ENCODE peak calls at places on chromosomes 6 and 20, in four cellular contexts. L is SK-N-SH, E is HepG2, I is IMR-90. A is an unnamed sample.

GRCh38 chr6:120764312-120764711 is 570.0 kb downstream of the TBC1D32 start:
- DNase-seq in L (no peak), E (no peak), I (no peak), A (peak)

GRCh38 chr6:144820270-144820669 is 535.1 kb downstream of the UTRN start:
- DNase-seq in L (no peak), E (no peak), I (peak), A (no peak)

GRCh38 chr20:51456511-51457280 is 85.8 kb downstream of the NFATC2 start:
- DNase-seq in L (peak), E (peak), I (peak), A (peak)

GRCh38 chr6:118400582-118400981 is 147.5 kb upstream of the PLN start:
- DNase-seq in L (no peak), E (peak), I (peak), A (no peak)

GRCh38 chr6:105402981-105403935 is at the start of gene PREP:
- DNase-seq in L (peak), E (peak), I (peak), A (peak)

GRCh38 chr6:79520534-79520933 is 16.7 kb downstream of the LCA5 start:
- DNase-seq in L (no peak), E (no peak), I (peak), A (no peak)

GRCh38 chr6:20631525-20631924 is 97.3 kb downstream of the CDKAL1 start:
- DNase-seq in L (no peak), E (no peak), I (no peak), A (no peak)

GRCh38 chr20:23111307-23111943 is 25.3 kb upstream of the CD93 start:
- DNase-seq in L (no peak), E (no peak), I (no peak), A (no peak)

GRCh38 chr20:4666001-4666470 is 55.7 kb upstream of the PRND start:
- DNase-seq in L (no peak), E (no peak), I (peak), A (no peak)

GRCh38 chr6:30154709-30155521 is 6.1 kb downstream of the TRIM10 start:
- DNase-seq in L (no peak), E (peak), I (peak), A (no peak)

GRCh38 chr6:164085552-164086325 is 671.2 kb downstream of the QKI start:
- DNase-seq in L (no peak), E (no peak), I (no peak), A (peak)

GRCh38 chr6:89527634-89528033 is 94.7 kb downstream of the ANKRD6 start:
- DNase-seq in L (no peak), E (no peak), I (no peak), A (no peak)

GRCh38 chr20:53002786-53003185 is 30.6 kb downstream of the TSHZ2 start:
- DNase-seq in L (no peak), E (no peak), I (no peak), A (no peak)
- H3K4me3 ChIP-seq in L (no peak), E (no peak), I (no peak), A (no peak)

DNA sequence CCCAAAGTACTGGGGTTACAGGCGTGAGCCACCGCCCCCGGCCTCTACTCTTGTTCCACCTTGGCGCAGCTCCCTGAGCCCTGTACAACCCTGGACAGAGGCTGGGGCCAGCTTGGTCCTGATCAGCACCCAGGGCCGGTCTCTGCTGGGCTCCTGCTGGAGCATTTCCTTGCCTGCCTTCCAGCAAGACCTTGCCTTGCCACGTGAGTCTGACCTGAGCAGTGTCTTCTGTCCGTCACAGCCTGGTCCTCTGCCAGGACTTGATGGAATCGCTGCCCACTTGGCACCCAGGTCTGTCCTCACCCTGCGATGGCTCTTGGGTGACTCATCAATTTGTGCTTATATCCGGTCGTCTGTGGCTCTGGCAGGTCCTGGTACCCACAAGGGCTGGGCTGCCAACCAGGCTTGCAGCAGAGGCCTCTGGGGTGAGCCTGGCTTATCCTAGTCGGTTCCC is 10.0 kb upstream of the SULF2 start:
- DNase-seq in L (no peak), E (no peak), I (no peak), A (no peak)
- H3K4me2 ChIP-seq in L (no peak), E (no peak), I (no peak), A (no peak)

GRCh38 chr6:7111095-7111690 is 3.4 kb downstream of the RREB1 start:
- DNase-seq in L (no peak), E (no peak), I (no peak), A (no peak)

GRCh38 chr6:7108196-7108963 is 619 bp downstream of the RREB1 start:
- DNase-seq in L (peak), E (peak), I (peak), A (peak)

GRCh38 chr6:7107578-7108195 is at the start of gene RREB1:
- DNase-seq in L (peak), E (peak), I (peak), A (peak)

GRCh38 chr6:7108964-7109836 is 1.4 kb downstream of the RREB1 start:
- DNase-seq in L (peak), E (peak), I (peak), A (peak)

DNA sequence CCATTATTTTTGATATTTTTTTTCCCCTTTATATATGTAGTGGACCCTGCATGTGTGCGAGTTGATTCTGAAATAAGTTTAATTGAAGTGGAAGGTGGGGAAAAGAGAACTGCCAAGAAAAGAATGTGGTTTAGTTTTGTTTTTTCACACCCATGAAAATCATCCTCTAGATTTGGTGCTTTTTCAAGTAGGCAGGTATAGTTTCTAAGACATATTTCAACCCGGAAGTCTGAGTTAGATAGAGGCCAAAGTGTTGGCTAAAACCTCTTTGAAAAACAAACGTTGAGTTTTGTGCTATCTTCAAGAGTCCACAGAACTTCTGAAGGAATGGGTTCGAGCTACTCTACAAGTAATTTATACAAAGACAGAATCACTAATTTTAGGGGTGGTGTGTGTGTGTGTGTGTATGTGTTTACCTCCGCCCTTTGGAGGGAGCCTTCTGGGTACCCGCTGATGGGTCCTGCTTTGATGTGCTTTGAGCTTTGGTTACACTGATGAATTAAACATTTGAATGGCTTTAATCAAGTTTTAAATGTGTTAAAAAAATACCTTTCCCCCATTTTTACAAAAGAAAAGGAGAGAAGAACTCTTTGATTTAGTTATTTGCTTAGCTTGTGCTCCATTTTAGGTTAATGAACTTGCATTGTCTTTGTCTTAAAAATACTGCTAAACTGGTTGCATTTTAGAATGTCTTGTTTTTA is 2.5 kb downstream of the RREB1 start:
- DNase-seq in L (no peak), E (no peak), I (no peak), A (no peak)
- H3K9ac ChIP-seq in L (peak), E (peak), I (peak), A (no peak)

GRCh38 chr6:23003671-23004598 is 434.6 kb downstream of the HDGFL1 start:
- DNase-seq in L (peak), E (no peak), I (peak), A (no peak)
- H3K4me3 ChIP-seq in L (peak), E (no peak), I (peak), A (no peak)

GRCh38 chr6:16644540-16645250 is 116.6 kb downstream of the ATXN1 start:
- DNase-seq in L (no peak), E (no peak), I (no peak), A (no peak)

GRCh38 chr6:16635810-16636602 is 125.3 kb downstream of the ATXN1 start:
- DNase-seq in L (no peak), E (peak), I (peak), A (no peak)

GRCh38 chr6:16637635-16638034 is 123.6 kb downstream of the ATXN1 start:
- DNase-seq in L (no peak), E (no peak), I (no peak), A (no peak)

GRCh38 chr6:16635291-16635809 is 125.9 kb downstream of the ATXN1 start:
- DNase-seq in L (no peak), E (peak), I (no peak), A (no peak)

DNA sequence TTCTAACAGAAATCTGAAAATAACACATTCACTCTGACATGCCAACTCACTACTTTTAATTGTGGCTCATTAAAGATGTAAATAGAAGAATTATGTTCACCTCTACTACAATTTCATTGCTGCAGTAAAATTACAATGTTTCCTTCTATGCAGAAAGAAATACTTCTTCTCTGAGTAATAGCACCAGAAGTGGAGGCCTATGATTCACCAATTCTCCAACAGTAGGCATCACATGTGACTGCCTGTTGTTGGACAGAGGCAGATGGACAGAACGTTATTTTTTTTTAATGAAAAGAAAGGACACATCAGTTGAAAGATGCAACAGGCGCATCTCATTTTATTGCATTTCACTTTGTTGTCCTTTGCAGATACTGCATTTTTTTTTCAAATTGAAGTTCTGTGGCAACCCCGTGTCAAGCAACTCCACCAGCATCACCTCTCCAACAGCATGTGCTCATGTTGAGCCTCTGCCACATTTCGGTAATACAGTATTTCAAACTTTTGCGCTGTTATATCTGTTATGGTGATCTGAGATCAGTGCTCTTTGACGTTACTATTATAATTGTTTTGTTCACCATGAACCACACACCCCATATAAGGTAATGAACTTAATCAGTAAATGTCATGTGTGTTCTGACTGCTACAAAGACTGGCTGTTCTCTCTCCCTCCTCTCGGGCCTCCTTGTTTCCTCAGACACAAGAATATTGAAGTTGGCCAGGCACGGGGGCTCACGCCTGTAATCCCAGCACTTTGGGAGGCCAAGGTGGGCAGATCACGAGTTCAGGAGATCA is 121.4 kb downstream of the ATXN1 start:
- DNase-seq in L (no peak), E (no peak), I (peak), A (no peak)
- H3K4me2 ChIP-seq in L (peak), E (no peak), I (no peak), A (no peak)

DNA sequence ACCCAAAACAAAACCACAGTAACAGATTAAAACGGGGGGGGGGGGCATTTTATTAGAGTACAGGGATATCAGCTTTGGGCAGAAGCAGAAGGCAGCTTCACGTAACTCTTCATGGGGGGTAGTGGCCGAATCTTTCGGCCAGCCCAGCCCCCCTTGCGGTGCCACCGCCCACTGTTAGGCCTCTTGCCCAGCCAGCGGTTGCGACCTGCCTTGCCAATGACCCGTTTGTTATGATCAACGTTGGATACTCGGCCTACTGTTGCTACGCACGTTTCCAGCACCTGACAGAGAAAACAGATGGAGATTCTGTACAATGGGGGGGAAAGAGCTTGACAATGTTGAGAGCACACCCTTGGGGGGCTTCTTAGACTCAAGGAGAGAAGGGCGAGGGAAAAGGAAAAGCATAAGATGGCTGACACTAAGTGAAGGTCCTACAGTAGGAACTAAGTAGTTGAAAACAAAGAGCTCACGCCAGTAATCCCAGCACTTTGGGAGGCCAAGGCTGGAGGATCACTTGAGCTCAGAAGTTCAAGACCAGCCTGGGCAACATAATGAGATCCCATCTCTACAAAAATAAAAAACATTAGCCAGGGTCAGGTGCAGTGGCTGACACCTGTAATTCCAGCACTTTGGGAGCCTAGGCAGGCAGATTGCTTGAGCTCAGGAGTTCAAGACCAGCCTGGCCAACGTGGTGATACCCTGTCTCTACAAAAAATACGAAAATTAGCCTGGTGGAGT is 724 bp upstream of the CUL7 start:
- DNase-seq in L (peak), E (no peak), I (no peak), A (no peak)
- H3K9ac ChIP-seq in L (peak), E (peak), I (no peak), A (no peak)

GRCh38 chr6:129749749-129750120 is 39.8 kb upstream of the ARHGAP18 start:
- DNase-seq in L (no peak), E (no peak), I (peak), A (no peak)
- H3K4me3 ChIP-seq in L (peak), E (no peak), I (no peak), A (no peak)

A was measured in neural progenitor cell.